ENCODE peak calls at places on chromosome 2, in six cellular contexts. J is HFFc6, I is transverse colon, S is lung, M is natural killer cell, L is cardiac muscle cell. A is an unnamed sample.

GRCh38 chr2:30476636-30477035 is 29.6 kb downstream of the LCLAT1 start:
- DNase-seq in J (no peak), I (no peak), S (no peak), M (no peak), L (no peak), A (no peak)

GRCh38 chr2:110157153-110157793 is 41.7 kb upstream of the MALL start:
- DNase-seq in J (peak), I (peak), S (peak), M (no peak), L (peak), A (no peak)

GRCh38 chr2:10561636-10562035 is 113.5 kb upstream of the ODC1 start:
- DNase-seq in J (no peak), I (no peak), S (no peak), M (no peak), L (no peak), A (no peak)

GRCh38 chr2:77391119-77391518 is 131.1 kb downstream of the LRRTM4 start:
- DNase-seq in J (no peak), I (no peak), S (no peak), M (no peak), L (no peak), A (no peak)

GRCh38 chr2:32965523-32966171 is 18.9 kb downstream of the LTBP1 start:
- DNase-seq in J (no peak), I (no peak), S (no peak), M (no peak), L (no peak), A (no peak)

GRCh38 chr2:95240091-95240490 is 32.8 kb downstream of the ZNF892 start:
- DNase-seq in J (no peak), I (no peak), S (no peak), M (no peak), L (no peak), A (no peak)

GRCh38 chr2:130843321-130843985 is 6.7 kb downstream of the ARHGEF4 start:
- DNase-seq in J (no peak), I (no peak), S (no peak), M (no peak), L (no peak), A (no peak)

GRCh38 chr2:74555610-74556103 is 1.1 kb downstream of the DOK1 start:
- DNase-seq in J (no peak), I (no peak), S (peak), M (no peak), L (no peak), A (no peak)

GRCh38 chr2:10191554-10191953 is 69.0 kb downstream of the RRM2 start:
- DNase-seq in J (no peak), I (no peak), S (no peak), M (no peak), L (no peak), A (no peak)

GRCh38 chr2:233111427-233111826 is 51.3 kb downstream of the INPP5D start:
- DNase-seq in J (no peak), I (no peak), S (no peak), M (no peak), L (no peak), A (no peak)

GRCh38 chr2:162022290-162022945 is 51.6 kb downstream of the DPP4 start:
- DNase-seq in J (peak), I (no peak), S (no peak), M (no peak), L (peak), A (no peak)

GRCh38 chr2:182893666-182894065 is 27.2 kb upstream of the FRZB start:
- DNase-seq in J (no peak), I (no peak), S (no peak), M (no peak), L (no peak), A (no peak)

GRCh38 chr2:227147023-227147422 is 17.0 kb downstream of the COL4A4 start:
- DNase-seq in J (peak), I (no peak), S (no peak), M (no peak), L (peak), A (no peak)

GRCh38 chr2:136363921-136364320 is 246.0 kb upstream of the CXCR4 start:
- DNase-seq in J (no peak), I (no peak), S (no peak), M (no peak), L (peak), A (no peak)

GRCh38 chr2:127216105-127216504 is 4.0 kb downstream of the CYP27C1 start:
- DNase-seq in J (no peak), I (no peak), S (no peak), M (no peak), L (no peak), A (no peak)

GRCh38 chr2:217989221-217989948 is 13.4 kb downstream of the TNS1 start:
- DNase-seq in J (no peak), I (no peak), S (no peak), M (no peak), L (no peak), A (no peak)

GRCh38 chr2:30201990-30202389 is 29.3 kb upstream of the LBH start:
- DNase-seq in J (no peak), I (no peak), S (no peak), M (no peak), L (peak), A (no peak)

GRCh38 chr2:3294066-3294465 is 83.6 kb downstream of the EIPR1 start:
- DNase-seq in J (no peak), I (no peak), S (no peak), M (no peak), L (no peak), A (no peak)

GRCh38 chr2:212005077-212005671 is 533.4 kb downstream of the ERBB4 start:
- DNase-seq in J (peak), I (no peak), S (peak), M (no peak), L (peak), A (no peak)

GRCh38 chr2:194424683-194425209 is 1232.3 kb upstream of the SLC39A10 start:
- DNase-seq in J (no peak), I (no peak), S (no peak), M (no peak), L (no peak), A (no peak)

GRCh38 chr2:204645018-204645775 is 99.9 kb downstream of the PARD3B start:
- DNase-seq in J (peak), I (no peak), S (no peak), M (no peak), L (no peak), A (no peak)

GRCh38 chr2:28373854-28374253 is 18.8 kb upstream of the FOSL2 start:
- DNase-seq in J (no peak), I (no peak), S (no peak), M (no peak), L (no peak), A (no peak)

GRCh38 chr2:200476836-200477235 is 33.0 kb downstream of the KCTD18 start:
- DNase-seq in J (no peak), I (no peak), S (no peak), M (no peak), L (no peak), A (no peak)
- TF ChIP-seq CTCF in J (no peak), I (no peak), S (no peak), M (no peak), L (no peak), A (no peak)

DNA sequence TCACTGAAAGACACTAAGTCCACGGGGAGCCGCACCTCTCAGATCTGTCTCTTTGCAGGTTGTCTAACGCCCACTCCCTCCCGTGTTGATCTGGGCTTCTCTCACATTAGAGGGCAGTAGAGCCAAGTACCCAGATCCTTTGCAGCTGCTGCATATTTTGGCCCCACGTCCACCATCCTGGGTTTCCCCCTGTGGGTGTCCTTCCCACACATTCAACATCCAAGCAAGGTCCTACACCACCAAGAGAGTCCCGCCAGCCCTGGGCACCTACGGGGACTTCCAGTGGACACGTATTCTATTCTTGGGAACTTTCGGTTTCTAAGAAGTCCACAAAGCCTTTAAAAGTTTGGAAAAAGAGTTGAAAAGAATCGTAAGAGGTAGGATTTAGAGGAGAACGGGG is 116.6 kb downstream of the ATL2 start:
- DNase-seq in J (no peak), I (no peak), S (no peak), M (no peak), L (no peak), A (no peak)
- TF ChIP-seq CTCF in J (no peak), I (no peak), S (no peak), M (no peak), L (no peak), A (no peak)

DNA sequence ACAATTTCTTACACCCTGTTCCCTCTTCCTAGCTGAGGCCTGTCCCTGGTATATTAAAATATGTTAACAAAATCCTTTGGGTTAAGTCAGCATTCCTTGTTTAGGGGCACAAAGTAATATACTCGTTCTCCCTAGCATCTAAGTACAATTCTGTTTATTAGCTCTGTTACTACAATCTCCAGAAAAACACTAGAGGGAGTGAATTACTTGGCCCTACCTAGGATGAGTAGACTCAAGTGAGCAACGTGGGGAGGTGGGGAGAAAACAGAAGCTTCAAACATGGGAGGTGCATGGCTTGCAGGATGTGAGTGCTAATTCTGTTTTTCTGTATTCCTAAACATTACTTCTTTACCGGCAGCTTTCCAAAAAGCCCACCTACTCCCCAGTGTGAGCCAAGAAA is 89.7 kb downstream of the FSIP2 start:
- DNase-seq in J (no peak), I (no peak), S (no peak), M (no peak), L (no peak), A (no peak)
- TF ChIP-seq CTCF in J (no peak), I (no peak), S (no peak), M (no peak), L (no peak), A (no peak)

GRCh38 chr2:155250800-155251199 is 552.3 kb downstream of the KCNJ3 start:
- DNase-seq in J (no peak), I (no peak), S (no peak), M (no peak), L (no peak), A (no peak)
- TF ChIP-seq CTCF in J (no peak), I (no peak), S (no peak), M (no peak), L (no peak), A (peak)

DNA sequence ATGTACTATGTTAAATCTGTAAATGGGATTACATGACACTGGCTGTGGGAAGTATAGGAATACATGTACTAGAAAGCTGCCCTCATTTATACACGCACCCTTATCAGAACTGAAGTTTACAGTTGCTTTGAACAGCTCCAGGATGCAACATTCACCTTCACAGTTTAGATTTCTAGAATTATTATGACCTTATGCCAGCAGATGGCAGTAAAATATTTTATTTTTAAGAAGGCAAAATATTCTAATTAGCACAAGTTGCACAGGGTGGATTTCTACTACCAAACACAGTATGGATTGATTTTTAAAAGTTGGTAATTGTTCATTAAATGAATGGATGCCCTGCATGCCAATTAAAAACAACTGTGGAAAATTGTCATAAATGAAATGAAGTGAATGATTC is 670.4 kb downstream of the KCNJ3 start:
- DNase-seq in J (peak), I (no peak), S (no peak), M (no peak), L (peak), A (no peak)
- TF ChIP-seq CTCF in J (peak), I (no peak), S (no peak), M (no peak), L (peak), A (peak)

GRCh38 chr2:144824611-144825010 is 304.7 kb upstream of the ZEB2 start:
- DNase-seq in J (no peak), I (no peak), S (no peak), M (no peak), L (no peak), A (no peak)
- TF ChIP-seq CTCF in J (no peak), I (no peak), S (no peak), M (no peak), L (no peak), A (no peak)

A was measured in progenitor cell of endocrine pancreas.